ENCODE peak calls at places on chromosomes 3 and 15, in four cellular contexts. S is trophoblast cell, I is tibial artery, Z is transverse colon. K is an unnamed sample.

GRCh38 chr3:16338124-16338523 is 73.1 kb downstream of the OXNAD1 start:
- DNase-seq in Z (peak; percentile 47), I (no peak), S (peak; percentile 50), K (no peak)

GRCh38 chr15:55909036-55909811 is 84.2 kb downstream of the NEDD4 start:
- DNase-seq in S (peak; percentile 6), Z (no peak), I (no peak), K (peak; percentile 84)

GRCh38 chr15:39135989-39136388 is 444.9 kb upstream of the THBS1 start:
- DNase-seq in I (no peak), Z (no peak), S (peak; percentile 81), K (no peak)

GRCh38 chr3:58200121-58200709 is 10.6 kb downstream of the DNASE1L3 start:
- DNase-seq in Z (no peak), I (no peak), S (no peak), K (no peak)

GRCh38 chr15:62672268-62672667 is 370.3 kb upstream of the TPM1 start:
- DNase-seq in Z (no peak), S (no peak), I (peak; percentile 28), K (no peak)

GRCh38 chr3:189602471-189602870 is 28.7 kb upstream of the TP63 start:
- DNase-seq in I (no peak), Z (no peak), S (no peak), K (no peak)

GRCh38 chr15:89543389-89543788 is 31.9 kb upstream of the TICRR start:
- DNase-seq in Z (no peak), I (no peak), S (no peak), K (no peak)

GRCh38 chr15:66635817-66636216 is 66.2 kb upstream of the SMAD6 start:
- DNase-seq in S (no peak), Z (no peak), I (no peak), K (no peak)

GRCh38 chr3:155129396-155129795 is 49.3 kb downstream of the MME start:
- DNase-seq in I (no peak), Z (no peak), S (peak; percentile 6), K (no peak)

GRCh38 chr3:100402150-100402706 is 889 bp downstream of the LNP1 start:
- DNase-seq in I (no peak), S (peak; percentile 76), Z (no peak), K (no peak)

GRCh38 chr3:13141991-13142412 is 68.8 kb upstream of the IQSEC1 start:
- DNase-seq in I (peak; percentile 10), S (peak; percentile 72), Z (no peak), K (no peak)

GRCh38 chr3:141828487-141829284 is 47.8 kb upstream of the ATP1B3 start:
- DNase-seq in S (peak; percentile 90), I (peak; percentile 30), Z (peak; percentile 78), K (peak; percentile 19)

GRCh38 chr3:141250828-141251227 is 19.2 kb downstream of the PXYLP1 start:
- DNase-seq in S (no peak), I (no peak), Z (no peak), K (no peak)

GRCh38 chr3:8755564-8756237 is 13.7 kb downstream of the OXTR start:
- DNase-seq in Z (no peak), S (peak; percentile 38), I (no peak), K (no peak)

GRCh38 chr15:101396484-101397261 is 92.8 kb downstream of the PCSK6 start:
- DNase-seq in Z (no peak), S (no peak), I (no peak), K (no peak)

GRCh38 chr3:124976378-124976777 is 41.8 kb upstream of the MUC13 start:
- DNase-seq in S (no peak), Z (no peak), I (no peak), K (no peak)

GRCh38 chr3:77686560-77686959 is 646.7 kb downstream of the ROBO2 start:
- DNase-seq in S (no peak), I (no peak), Z (no peak), K (no peak)

GRCh38 chr3:50675179-50676030 is 678 bp downstream of the DOCK3 start:
- DNase-seq in I (no peak), Z (peak; percentile 39), S (peak; percentile 25), K (no peak)

GRCh38 chr3:81910244-81910852 is 148.9 kb upstream of the GBE1 start:
- DNase-seq in Z (no peak), I (no peak), S (peak; percentile 75), K (no peak)

GRCh38 chr3:171260430-171260829 is 199.8 kb downstream of the TNIK start:
- DNase-seq in I (no peak), S (no peak), Z (no peak), K (no peak)

GRCh38 chr3:138987181-138987580 is 18.9 kb downstream of the PRR23A start:
- DNase-seq in Z (no peak), S (no peak), I (no peak), K (no peak)

GRCh38 chr3:48716508-48716981 is 476 bp downstream of the IP6K2 start:
- DNase-seq in I (no peak), Z (peak; percentile 35), S (peak; percentile 52), K (no peak)

GRCh38 chr15:90870354-90871096 is 2.1 kb downstream of the FURIN start:
- DNase-seq in I (no peak), Z (no peak), S (peak; percentile 44), K (no peak)

GRCh38 chr3:12742330-12743107 is 16.5 kb downstream of the TMEM40 start:
- DNase-seq in S (no peak), Z (no peak), I (no peak), K (no peak)

GRCh38 chr15:74336061-74337005 is 31.1 kb downstream of the CYP11A1 start:
- DNase-seq in I (no peak), Z (no peak), S (peak; percentile 53), K (peak; percentile 2)

GRCh38 chr3:46542344-46542743 is 23.8 kb downstream of the LRRC2 start:
- DNase-seq in S (no peak), I (no peak), Z (no peak), K (no peak)

DNA sequence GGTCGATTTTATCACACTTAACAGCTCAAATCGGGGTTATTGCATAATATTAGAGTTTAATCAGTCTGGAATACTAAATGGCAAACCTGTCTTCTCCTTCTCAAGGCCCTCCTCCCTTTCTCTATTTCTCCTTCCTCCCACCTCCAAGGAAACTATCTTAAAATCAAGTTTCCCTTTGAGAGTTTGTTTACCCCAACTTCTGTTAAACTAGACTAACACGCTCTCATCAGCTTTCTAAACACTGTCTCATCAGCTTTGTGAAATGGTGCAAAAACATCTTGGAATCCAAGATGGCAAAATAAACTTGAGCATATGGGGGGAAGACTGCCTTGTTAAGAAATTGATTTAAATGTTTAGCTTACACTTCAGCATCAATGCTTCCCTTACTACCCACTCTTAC is 9.6 kb downstream of the SOX2 start:
- DNase-seq in Z (no peak), S (no peak), I (no peak), K (no peak)
- H3K27me3 ChIP-seq in Z (peaks cover 100% of the 10 kb centered on the region), S (peaks cover 24% of the 10 kb centered on the region), I (peaks cover 99% of the 10 kb centered on the region), K (peaks cover 99% of the 10 kb centered on the region)

GRCh38 chr3:126358038-126358815 is 1.0 kb upstream of the KLF15 start:
- DNase-seq in I (peak; percentile 76), S (peak; percentile 10), Z (no peak), K (peak; percentile 76)
- H3K27me3 ChIP-seq in I (peaks cover 6% of the 10 kb centered on the region), S (peaks cover 10% of the 10 kb centered on the region), Z (peaks cover 59% of the 10 kb centered on the region), K (no peaks in the 10 kb centered on the region)

DNA sequence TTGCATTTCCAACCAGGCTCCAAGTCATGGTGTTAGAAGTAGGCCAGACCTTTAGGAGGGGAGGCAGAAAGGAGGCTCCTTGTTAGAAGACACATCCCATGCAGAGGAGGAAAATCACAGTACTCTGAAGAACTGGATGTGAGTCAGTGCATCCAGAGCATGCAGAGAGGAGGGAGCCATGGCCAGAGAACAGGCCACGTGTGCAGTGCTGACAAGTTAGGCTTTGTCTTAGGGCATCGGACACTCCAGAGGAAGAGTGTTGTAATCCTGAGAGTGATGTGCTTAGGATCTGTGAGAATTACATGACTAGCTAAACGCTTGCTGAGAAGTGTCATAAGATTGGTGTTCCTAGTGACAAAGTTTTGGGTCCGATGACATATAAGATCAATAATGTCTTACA is 456.5 kb upstream of the THRB start:
- DNase-seq in Z (no peak), S (no peak), I (no peak), K (no peak)
- H3K27me3 ChIP-seq in Z (no peaks in the 10 kb centered on the region), S (no peaks in the 10 kb centered on the region), I (no peaks in the 10 kb centered on the region), K (no peaks in the 10 kb centered on the region)

DNA sequence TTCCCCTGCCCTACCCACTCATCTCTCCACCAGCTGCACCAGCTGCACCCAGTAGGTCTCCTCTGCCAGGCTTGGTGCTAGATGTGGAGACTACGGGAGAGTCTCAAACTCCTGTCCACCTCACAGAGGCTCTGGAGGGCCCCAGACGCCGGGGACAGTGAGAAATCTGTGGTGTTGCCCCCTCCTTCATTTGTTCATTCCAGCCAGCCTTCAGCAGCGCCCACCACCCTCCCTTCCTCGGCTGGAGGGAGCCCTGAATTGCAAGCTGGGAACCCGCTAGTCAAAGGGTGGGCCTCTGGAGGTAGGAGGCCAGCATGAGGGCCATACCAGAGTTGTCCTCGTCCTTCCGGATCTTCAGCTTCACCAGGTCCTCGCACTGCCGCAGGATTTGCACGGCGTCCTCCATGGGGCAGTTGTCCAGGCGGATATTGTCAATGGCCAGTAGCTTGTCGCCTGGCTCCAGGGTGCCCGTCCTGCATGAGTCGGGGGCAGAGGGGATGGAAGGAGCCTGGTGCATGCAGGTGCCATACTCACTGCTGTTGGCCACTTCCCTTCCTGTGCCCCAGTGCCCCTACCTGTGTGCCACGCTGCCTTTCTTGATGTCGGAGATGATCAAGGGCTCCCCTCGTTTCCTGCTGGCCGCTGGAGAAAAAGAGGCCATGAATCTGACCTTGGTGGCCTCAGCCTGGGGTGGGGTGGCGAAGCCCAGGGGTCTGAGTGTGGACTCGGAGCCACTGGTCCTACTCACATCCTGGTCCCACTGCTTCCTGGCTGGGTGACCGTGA is 29.1 kb downstream of the GRIP2 start:
- DNase-seq in S (peak; percentile 8), I (no peak), Z (no peak), K (peak; percentile 11)
- H3K27me3 ChIP-seq in S (no peaks in the 10 kb centered on the region), I (peaks cover 28% of the 10 kb centered on the region), Z (no peaks in the 10 kb centered on the region), K (no peaks in the 10 kb centered on the region)

K was measured in gastrocnemius medialis.